ENCODE peak calls at places on chromosomes 3 and 15, in five cellular contexts. Y is chondrocyte, B is endothelial cell, W is stomach, Z is tibial artery. X is an unnamed sample.

GRCh38 chr15:59960318-59960717 is 43.8 kb upstream of the FOXB1 start:
- DNase-seq in Z (no peak), Y (no peak), B (no peak), W (no peak), X (no peak)

GRCh38 chr15:89660556-89660955 is 5.3 kb upstream of the KIF7 start:
- DNase-seq in Z (no peak), W (no peak), Y (no peak), B (no peak), X (no peak)

GRCh38 chr3:169152319-169152718 is 511.2 kb downstream of the MECOM start:
- DNase-seq in B (no peak), Z (no peak), Y (no peak), W (peak), X (no peak)

GRCh38 chr15:76973362-76973743 is 21.6 kb upstream of the PSTPIP1 start:
- DNase-seq in Y (no peak), W (no peak), Z (no peak), B (peak), X (no peak)

GRCh38 chr3:51550080-51550819 is 11.7 kb downstream of the RAD54L2 start:
- DNase-seq in W (no peak), B (no peak), Z (no peak), Y (no peak), X (no peak)

GRCh38 chr15:56760186-56760585 is 26.9 kb upstream of the ZNF280D start:
- DNase-seq in W (no peak), B (no peak), Z (no peak), Y (no peak), X (no peak)

GRCh38 chr3:53696401-53697172 is 149.6 kb downstream of the CHDH start:
- DNase-seq in W (no peak), B (no peak), Y (no peak), Z (no peak), X (no peak)

GRCh38 chr15:90665288-90666134 is 51.6 kb upstream of the BLM start:
- DNase-seq in B (peak), W (peak), Y (no peak), Z (peak), X (peak)

GRCh38 chr3:21273256-21273999 is 477.6 kb downstream of the ZNF385D start:
- DNase-seq in W (no peak), B (no peak), Y (no peak), Z (no peak), X (no peak)

GRCh38 chr3:107429330-107430181 is 52.3 kb downstream of the CCDC54 start:
- DNase-seq in W (peak), Z (peak), Y (peak), B (peak), X (peak)

GRCh38 chr3:39707314-39707909 is 102.0 kb upstream of the MYRIP start:
- DNase-seq in W (no peak), Y (no peak), B (peak), Z (no peak), X (no peak)

GRCh38 chr15:40739854-40740253 is 15.2 kb downstream of the RMDN3 start:
- DNase-seq in B (no peak), W (no peak), Y (no peak), Z (no peak), X (no peak)
- TF ChIP-seq CTCF in B (no peak), W (no peak), Y (peak), Z (no peak), X (no peak)

GRCh38 chr3:119781330-119782198 is at the start of gene NR1I2:
- DNase-seq in B (no peak), Y (no peak), Z (no peak), W (no peak), X (no peak)
- TF ChIP-seq CTCF in B (no peak), Y (no peak), Z (no peak), W (no peak), X (no peak)

GRCh38 chr3:187947927-187948682 is 202.8 kb upstream of the BCL6 start:
- DNase-seq in Z (no peak), B (no peak), W (no peak), Y (no peak), X (no peak)

GRCh38 chr3:187944391-187945179 is 199.3 kb upstream of the BCL6 start:
- DNase-seq in Z (no peak), B (no peak), Y (no peak), W (no peak), X (no peak)

GRCh38 chr3:187946981-187947380 is 201.7 kb upstream of the BCL6 start:
- DNase-seq in Y (no peak), W (no peak), Z (no peak), B (peak), X (no peak)

GRCh38 chr3:187945374-187945773 is 200.1 kb upstream of the BCL6 start:
- DNase-seq in B (no peak), Z (no peak), Y (no peak), W (no peak), X (no peak)

GRCh38 chr3:187946031-187946691 is 200.9 kb upstream of the BCL6 start:
- DNase-seq in W (no peak), Z (no peak), Y (no peak), B (no peak), X (no peak)
- TF ChIP-seq CTCF in W (no peak), Z (no peak), Y (no peak), B (no peak), X (no peak)

GRCh38 chr3:25967385-25967784 is 177.5 kb downstream of the OXSM start:
- DNase-seq in Y (no peak), Z (no peak), B (no peak), W (no peak), X (no peak)

GRCh38 chr3:25960776-25961175 is 170.9 kb downstream of the OXSM start:
- DNase-seq in Z (no peak), W (no peak), B (no peak), Y (no peak), X (no peak)

GRCh38 chr3:25957026-25957425 is 167.1 kb downstream of the OXSM start:
- DNase-seq in B (no peak), W (no peak), Z (no peak), Y (no peak), X (no peak)

GRCh38 chr3:25962255-25962654 is 172.4 kb downstream of the OXSM start:
- DNase-seq in W (no peak), B (no peak), Z (no peak), Y (no peak), X (no peak)
- TF ChIP-seq CTCF in W (peak), B (no peak), Z (no peak), Y (peak), X (peak)

GRCh38 chr3:59017617-59017984 is 32.2 kb downstream of the CFAP20DC start:
- DNase-seq in Y (no peak), Z (no peak), B (no peak), W (no peak), X (no peak)

GRCh38 chr3:59016930-59017616 is 32.8 kb downstream of the CFAP20DC start:
- DNase-seq in Y (no peak), B (no peak), Z (no peak), W (no peak), X (no peak)
- TF ChIP-seq CTCF in Y (no peak), B (no peak), Z (no peak), W (no peak), X (no peak)